ENCODE peak calls at places on chromosomes 11 and 22, in ten cellular contexts. One of them, this sample, is unnamed.

GRCh38 chr22:17674152-17674551 is 35.6 kb downstream of the BCL2L13 start:
- DNase-seq in ovary: no peak
- DNase-seq in spleen: no peak
- DNase-seq in transverse colon: no peak
- DNase-seq in A549: no peak
- DNase-seq in body of pancreas: no peak
- DNase-seq in uterus: no peak
- DNase-seq in HCT116: no peak
- DNase-seq in adrenal gland: no peak
- DNase-seq in tibial nerve: no peak
- DNase-seq in this sample: no peak

GRCh38 chr11:45333023-45333422 is 46.9 kb upstream of the SYT13 start:
- DNase-seq in ovary: no peak
- DNase-seq in spleen: no peak
- DNase-seq in transverse colon: no peak
- DNase-seq in A549: no peak
- DNase-seq in body of pancreas: no peak
- DNase-seq in uterus: no peak
- DNase-seq in HCT116: no peak
- DNase-seq in adrenal gland: no peak
- DNase-seq in tibial nerve: no peak
- DNase-seq in this sample: no peak

GRCh38 chr11:132126973-132127900 is 756.8 kb downstream of the NTM start:
- DNase-seq in ovary: no peak
- DNase-seq in spleen: no peak
- DNase-seq in transverse colon: peak; percentile 12
- DNase-seq in A549: no peak
- DNase-seq in body of pancreas: peak; percentile 70
- DNase-seq in uterus: no peak
- DNase-seq in HCT116: no peak
- DNase-seq in adrenal gland: peak; percentile 74
- DNase-seq in tibial nerve: peak; percentile 93
- DNase-seq in this sample: peak; percentile 59

GRCh38 chr11:86741489-86742435 is 58.6 kb upstream of the PRSS23 start:
- DNase-seq in ovary: no peak
- DNase-seq in spleen: no peak
- DNase-seq in transverse colon: no peak
- DNase-seq in A549: peak; percentile 94
- DNase-seq in body of pancreas: no peak
- DNase-seq in uterus: no peak
- DNase-seq in HCT116: no peak
- DNase-seq in adrenal gland: no peak
- DNase-seq in tibial nerve: no peak
- DNase-seq in this sample: no peak

GRCh38 chr11:95435628-95436353 is 204.8 kb upstream of the SESN3 start:
- DNase-seq in ovary: no peak
- DNase-seq in spleen: no peak
- DNase-seq in transverse colon: no peak
- DNase-seq in A549: no peak
- DNase-seq in body of pancreas: no peak
- DNase-seq in uterus: no peak
- DNase-seq in HCT116: no peak
- DNase-seq in adrenal gland: no peak
- DNase-seq in tibial nerve: no peak
- DNase-seq in this sample: no peak

GRCh38 chr11:130601141-130601540 is 152.7 kb downstream of the ADAMTS15 start:
- DNase-seq in ovary: peak; percentile 81
- DNase-seq in spleen: no peak
- DNase-seq in transverse colon: peak; percentile 63
- DNase-seq in A549: no peak
- DNase-seq in body of pancreas: peak; percentile 63
- DNase-seq in uterus: peak; percentile 77
- DNase-seq in HCT116: no peak
- DNase-seq in adrenal gland: no peak
- DNase-seq in tibial nerve: peak; percentile 77
- DNase-seq in this sample: peak; percentile 79

GRCh38 chr22:42294034-42294985 is 23.9 kb upstream of the TCF20 start:
- DNase-seq in ovary: peak; percentile 74
- DNase-seq in spleen: no peak
- DNase-seq in transverse colon: peak; percentile 64
- DNase-seq in A549: peak; percentile 24
- DNase-seq in body of pancreas: peak; percentile 55
- DNase-seq in uterus: no peak
- DNase-seq in HCT116: no peak
- DNase-seq in adrenal gland: no peak
- DNase-seq in tibial nerve: no peak
- DNase-seq in this sample: peak; percentile 40

GRCh38 chr11:27438595-27438981 is 34.0 kb downstream of the LGR4 start:
- DNase-seq in ovary: no peak
- DNase-seq in spleen: no peak
- DNase-seq in transverse colon: no peak
- DNase-seq in A549: no peak
- DNase-seq in body of pancreas: no peak
- DNase-seq in uterus: no peak
- DNase-seq in HCT116: no peak
- DNase-seq in adrenal gland: no peak
- DNase-seq in tibial nerve: no peak
- DNase-seq in this sample: no peak

GRCh38 chr11:61162092-61162935 is 1.1 kb upstream of the VPS37C start:
- DNase-seq in ovary: no peak
- DNase-seq in spleen: no peak
- DNase-seq in transverse colon: peak; percentile 47
- DNase-seq in A549: peak; percentile 62
- DNase-seq in body of pancreas: peak; percentile 75
- DNase-seq in uterus: no peak
- DNase-seq in HCT116: peak; percentile 82
- DNase-seq in adrenal gland: no peak
- DNase-seq in tibial nerve: no peak
- DNase-seq in this sample: no peak

GRCh38 chr11:102929966-102930365 is 25.6 kb downstream of the MMP13 start:
- DNase-seq in ovary: no peak
- DNase-seq in spleen: no peak
- DNase-seq in transverse colon: no peak
- DNase-seq in A549: no peak
- DNase-seq in body of pancreas: no peak
- DNase-seq in uterus: no peak
- DNase-seq in HCT116: no peak
- DNase-seq in adrenal gland: no peak
- DNase-seq in tibial nerve: no peak
- DNase-seq in this sample: no peak

GRCh38 chr11:128810784-128811514 is 56.1 kb downstream of the KCNJ1 start:
- DNase-seq in ovary: no peak
- DNase-seq in spleen: no peak
- DNase-seq in transverse colon: no peak
- DNase-seq in A549: no peak
- DNase-seq in body of pancreas: no peak
- DNase-seq in uterus: no peak
- DNase-seq in HCT116: no peak
- DNase-seq in adrenal gland: no peak
- DNase-seq in tibial nerve: no peak
- DNase-seq in this sample: no peak

GRCh38 chr22:30250713-30251267 is 4.2 kb upstream of the LIF start:
- DNase-seq in ovary: no peak
- DNase-seq in spleen: no peak
- DNase-seq in transverse colon: no peak
- DNase-seq in A549: peak; percentile 75
- DNase-seq in body of pancreas: peak; percentile 67
- DNase-seq in uterus: no peak
- DNase-seq in HCT116: no peak
- DNase-seq in adrenal gland: no peak
- DNase-seq in tibial nerve: no peak
- DNase-seq in this sample: no peak

GRCh38 chr11:69104212-69104855 is 51.4 kb upstream of the SMIM38 start:
- DNase-seq in ovary: no peak
- DNase-seq in spleen: no peak
- DNase-seq in transverse colon: no peak
- DNase-seq in A549: no peak
- DNase-seq in body of pancreas: no peak
- DNase-seq in uterus: no peak
- DNase-seq in HCT116: no peak
- DNase-seq in adrenal gland: no peak
- DNase-seq in tibial nerve: no peak
- DNase-seq in this sample: no peak

GRCh38 chr11:107719062-107719461 is 7.2 kb upstream of the SLN start:
- DNase-seq in ovary: no peak
- DNase-seq in spleen: no peak
- DNase-seq in transverse colon: no peak
- DNase-seq in A549: no peak
- DNase-seq in body of pancreas: peak; percentile 51
- DNase-seq in uterus: no peak
- DNase-seq in HCT116: no peak
- DNase-seq in adrenal gland: no peak
- DNase-seq in tibial nerve: no peak
- DNase-seq in this sample: no peak

GRCh38 chr11:128448487-128448886 is 138.9 kb downstream of the ETS1 start:
- DNase-seq in ovary: no peak
- DNase-seq in spleen: no peak
- DNase-seq in transverse colon: peak; percentile 83
- DNase-seq in A549: peak; percentile 75
- DNase-seq in body of pancreas: peak; percentile 91
- DNase-seq in uterus: no peak
- DNase-seq in HCT116: peak; percentile 95
- DNase-seq in adrenal gland: no peak
- DNase-seq in tibial nerve: no peak
- DNase-seq in this sample: no peak

DNA sequence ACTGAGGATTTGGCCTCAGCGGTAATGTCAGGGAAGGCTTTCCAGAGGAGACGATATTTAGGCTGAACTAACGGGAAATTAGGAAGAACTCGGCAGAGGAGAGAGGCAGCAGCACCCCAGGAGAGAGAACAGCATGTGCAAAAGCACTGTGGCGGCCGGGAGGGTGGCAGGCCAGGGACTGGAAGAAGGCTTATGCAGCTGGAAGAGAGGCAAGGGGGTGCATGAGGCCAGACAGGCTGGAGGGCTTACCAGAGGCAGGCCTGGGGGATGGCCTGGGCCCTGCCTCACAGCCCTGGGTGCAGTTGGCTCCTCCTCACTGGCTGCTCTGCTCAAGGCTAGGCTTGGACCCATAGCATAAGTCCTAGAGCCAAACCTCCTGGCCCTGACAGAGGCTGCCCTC is 7.7 kb upstream of the NPAS4 start:
- DNase-seq in ovary: no peak
- DNase-seq in spleen: no peak
- DNase-seq in transverse colon: no peak
- DNase-seq in A549: no peak
- DNase-seq in body of pancreas: no peak
- DNase-seq in uterus: no peak
- DNase-seq in HCT116: no peak
- DNase-seq in adrenal gland: no peak
- DNase-seq in tibial nerve: no peak
- DNase-seq in this sample: no peak
- TF ChIP-seq CTCF in ovary: no peak
- TF ChIP-seq CTCF in spleen: no peak
- TF ChIP-seq CTCF in transverse colon: no peak
- TF ChIP-seq CTCF in A549: no peak
- TF ChIP-seq CTCF in body of pancreas: no peak
- TF ChIP-seq CTCF in uterus: no peak
- TF ChIP-seq CTCF in HCT116: no peak
- TF ChIP-seq CTCF in adrenal gland: no peak
- TF ChIP-seq CTCF in tibial nerve: no peak
- TF ChIP-seq CTCF in this sample: no peak

DNA sequence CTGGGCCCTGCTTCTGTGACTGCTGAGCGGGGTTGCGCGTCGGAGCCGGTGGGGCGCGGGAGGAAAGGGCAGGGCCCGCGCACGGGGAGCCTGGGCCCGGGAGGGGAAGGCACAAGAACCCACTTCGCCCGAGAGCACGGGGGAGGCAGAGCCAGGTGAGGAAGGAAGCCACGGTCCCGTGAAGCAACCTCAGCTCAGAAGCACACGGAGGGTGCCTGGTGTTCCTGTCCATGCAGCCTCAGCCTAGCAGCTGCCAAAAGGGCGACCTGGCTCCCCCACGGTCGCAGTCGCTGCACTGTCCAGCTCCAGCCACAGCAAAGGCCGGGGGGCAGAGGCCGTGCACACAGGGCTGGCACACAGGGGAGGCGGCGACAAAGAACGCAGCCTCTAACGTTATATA is 9.3 kb upstream of the CDC42BPG start:
- DNase-seq in ovary: no peak
- DNase-seq in spleen: peak; percentile 91
- DNase-seq in transverse colon: no peak
- DNase-seq in A549: no peak
- DNase-seq in body of pancreas: no peak
- DNase-seq in uterus: no peak
- DNase-seq in HCT116: no peak
- DNase-seq in adrenal gland: no peak
- DNase-seq in tibial nerve: no peak
- DNase-seq in this sample: peak; percentile 82
- TF ChIP-seq POLR2A in ovary: no peak
- TF ChIP-seq POLR2A in spleen: no peak
- TF ChIP-seq POLR2A in transverse colon: no peak
- TF ChIP-seq POLR2A in A549: no peak
- TF ChIP-seq POLR2A in body of pancreas: no peak
- TF ChIP-seq POLR2A in uterus: no peak
- TF ChIP-seq POLR2A in HCT116: no peak
- TF ChIP-seq POLR2A in adrenal gland: no peak
- TF ChIP-seq POLR2A in tibial nerve: no peak
- TF ChIP-seq POLR2A in this sample: no peak

GRCh38 chr11:123460006-123460700 is 30.1 kb downstream of the GRAMD1B start:
- DNase-seq in ovary: no peak
- DNase-seq in spleen: no peak
- DNase-seq in transverse colon: no peak
- DNase-seq in A549: no peak
- DNase-seq in body of pancreas: no peak
- DNase-seq in uterus: no peak
- DNase-seq in HCT116: no peak
- DNase-seq in adrenal gland: no peak
- DNase-seq in tibial nerve: no peak
- DNase-seq in this sample: no peak

GRCh38 chr11:123457187-123457770 is 27.2 kb downstream of the GRAMD1B start:
- DNase-seq in ovary: no peak
- DNase-seq in spleen: no peak
- DNase-seq in transverse colon: peak; percentile 41
- DNase-seq in A549: no peak
- DNase-seq in body of pancreas: peak; percentile 59
- DNase-seq in uterus: no peak
- DNase-seq in HCT116: no peak
- DNase-seq in adrenal gland: peak; percentile 79
- DNase-seq in tibial nerve: peak; percentile 57
- DNase-seq in this sample: peak; percentile 20

GRCh38 chr11:123458501-123458900 is 28.4 kb downstream of the GRAMD1B start:
- DNase-seq in ovary: no peak
- DNase-seq in spleen: no peak
- DNase-seq in transverse colon: no peak
- DNase-seq in A549: no peak
- DNase-seq in body of pancreas: no peak
- DNase-seq in uterus: no peak
- DNase-seq in HCT116: no peak
- DNase-seq in adrenal gland: no peak
- DNase-seq in tibial nerve: no peak
- DNase-seq in this sample: no peak

GRCh38 chr11:123461164-123461563 is 31.1 kb downstream of the GRAMD1B start:
- DNase-seq in ovary: no peak
- DNase-seq in spleen: no peak
- DNase-seq in transverse colon: no peak
- DNase-seq in A549: no peak
- DNase-seq in body of pancreas: no peak
- DNase-seq in uterus: no peak
- DNase-seq in HCT116: no peak
- DNase-seq in adrenal gland: peak; percentile 94
- DNase-seq in tibial nerve: peak; percentile 17
- DNase-seq in this sample: no peak
- TF ChIP-seq CTCF in ovary: no peak
- TF ChIP-seq CTCF in spleen: no peak
- TF ChIP-seq CTCF in transverse colon: no peak
- TF ChIP-seq CTCF in A549: no peak
- TF ChIP-seq CTCF in body of pancreas: no peak
- TF ChIP-seq CTCF in uterus: no peak
- TF ChIP-seq CTCF in HCT116: no peak
- TF ChIP-seq CTCF in adrenal gland: peak; percentile 39
- TF ChIP-seq CTCF in tibial nerve: no peak
- TF ChIP-seq CTCF in this sample: no peak

GRCh38 chr22:19448739-19449421 is 1.4 kb upstream of the C22orf39 start:
- DNase-seq in ovary: no peak
- DNase-seq in spleen: no peak
- DNase-seq in transverse colon: no peak
- DNase-seq in A549: no peak
- DNase-seq in body of pancreas: no peak
- DNase-seq in uterus: no peak
- DNase-seq in HCT116: no peak
- DNase-seq in adrenal gland: no peak
- DNase-seq in tibial nerve: no peak
- DNase-seq in this sample: no peak
- TF ChIP-seq POLR2A in ovary: no peak
- TF ChIP-seq POLR2A in spleen: no peak
- TF ChIP-seq POLR2A in transverse colon: no peak
- TF ChIP-seq POLR2A in A549: no peak
- TF ChIP-seq POLR2A in body of pancreas: no peak
- TF ChIP-seq POLR2A in uterus: no peak
- TF ChIP-seq POLR2A in HCT116: no peak
- TF ChIP-seq POLR2A in adrenal gland: no peak
- TF ChIP-seq POLR2A in tibial nerve: no peak
- TF ChIP-seq POLR2A in this sample: no peak